ENCODE peak calls at places on chromosomes 4 and X, in seven cellular contexts. One of them, this sample, is unnamed.

GRCh38 chrX:115560978-115561604 is at the start of gene PLS3:
- DNase-seq in Right ventricle myocardium superior: peak
- DNase-seq in LHCN-M2: peak
- DNase-seq in HEK293T: peak
- DNase-seq in OCI-M1: peak
- DNase-seq in endothelial cell: peak
- DNase-seq in M059J: peak
- DNase-seq in this sample: peak

GRCh38 chr4:37812713-37813112 is 13.8 kb upstream of the PGM2 start:
- DNase-seq in Right ventricle myocardium superior: no peak
- DNase-seq in LHCN-M2: peak
- DNase-seq in HEK293T: no peak
- DNase-seq in OCI-M1: no peak
- DNase-seq in endothelial cell: no peak
- DNase-seq in M059J: peak
- DNase-seq in this sample: peak

GRCh38 chrX:49177338-49177833 is 5.7 kb downstream of the PLP2 start:
- DNase-seq in Right ventricle myocardium superior: no peak
- DNase-seq in LHCN-M2: no peak
- DNase-seq in HEK293T: no peak
- DNase-seq in OCI-M1: peak
- DNase-seq in endothelial cell: no peak
- DNase-seq in M059J: no peak
- DNase-seq in this sample: no peak

GRCh38 chr4:141501931-141502330 is 134.5 kb upstream of the IL15 start:
- DNase-seq in Right ventricle myocardium superior: no peak
- DNase-seq in LHCN-M2: peak
- DNase-seq in HEK293T: no peak
- DNase-seq in OCI-M1: no peak
- DNase-seq in endothelial cell: no peak
- DNase-seq in M059J: peak
- DNase-seq in this sample: peak

GRCh38 chr4:144831971-144832370 is 186.0 kb downstream of the HHIP start:
- DNase-seq in Right ventricle myocardium superior: no peak
- DNase-seq in LHCN-M2: peak
- DNase-seq in HEK293T: no peak
- DNase-seq in OCI-M1: peak
- DNase-seq in endothelial cell: no peak
- DNase-seq in M059J: no peak
- DNase-seq in this sample: no peak

GRCh38 chr4:144181386-144181785 is 40.9 kb upstream of the GYPA start:
- DNase-seq in Right ventricle myocardium superior: no peak
- DNase-seq in LHCN-M2: no peak
- DNase-seq in HEK293T: no peak
- DNase-seq in OCI-M1: no peak
- DNase-seq in endothelial cell: no peak
- DNase-seq in M059J: no peak
- DNase-seq in this sample: no peak

GRCh38 chr4:176830971-176831370 is 38.2 kb upstream of the VEGFC start:
- DNase-seq in Right ventricle myocardium superior: no peak
- DNase-seq in LHCN-M2: peak
- DNase-seq in HEK293T: no peak
- DNase-seq in OCI-M1: no peak
- DNase-seq in endothelial cell: no peak
- DNase-seq in M059J: peak
- DNase-seq in this sample: no peak

GRCh38 chrX:68648960-68649359 is 1.5 kb downstream of the STARD8 start:
- DNase-seq in Right ventricle myocardium superior: no peak
- DNase-seq in LHCN-M2: peak
- DNase-seq in HEK293T: no peak
- DNase-seq in OCI-M1: no peak
- DNase-seq in endothelial cell: no peak
- DNase-seq in M059J: peak
- DNase-seq in this sample: peak

GRCh38 chr4:169210516-169211108 is 60.1 kb downstream of the SH3RF1 start:
- DNase-seq in Right ventricle myocardium superior: no peak
- DNase-seq in LHCN-M2: no peak
- DNase-seq in HEK293T: no peak
- DNase-seq in OCI-M1: no peak
- DNase-seq in endothelial cell: no peak
- DNase-seq in M059J: no peak
- DNase-seq in this sample: no peak

GRCh38 chr4:166594326-166594946 is 639.9 kb downstream of the SPOCK3 start:
- DNase-seq in Right ventricle myocardium superior: no peak
- DNase-seq in LHCN-M2: peak
- DNase-seq in HEK293T: peak
- DNase-seq in OCI-M1: peak
- DNase-seq in endothelial cell: peak
- DNase-seq in M059J: peak
- DNase-seq in this sample: peak

GRCh38 chr4:186650401-186651180 is 73.1 kb downstream of the FAT1 start:
- DNase-seq in Right ventricle myocardium superior: no peak
- DNase-seq in LHCN-M2: no peak
- DNase-seq in HEK293T: no peak
- DNase-seq in OCI-M1: no peak
- DNase-seq in endothelial cell: no peak
- DNase-seq in M059J: no peak
- DNase-seq in this sample: no peak

GRCh38 chrX:18424482-18425198 is 768 bp upstream of the CDKL5 start:
- DNase-seq in Right ventricle myocardium superior: peak
- DNase-seq in LHCN-M2: peak
- DNase-seq in HEK293T: peak
- DNase-seq in OCI-M1: peak
- DNase-seq in endothelial cell: peak
- DNase-seq in M059J: peak
- DNase-seq in this sample: peak

GRCh38 chrX:84729809-84730208 is 227.6 kb upstream of the HDX start:
- DNase-seq in Right ventricle myocardium superior: no peak
- DNase-seq in LHCN-M2: peak
- DNase-seq in HEK293T: peak
- DNase-seq in OCI-M1: peak
- DNase-seq in endothelial cell: peak
- DNase-seq in M059J: peak
- DNase-seq in this sample: peak

This sample was measured in EL.